ENCODE peak calls at places on chromosomes 1 and 21, in four cellular contexts. F, S, W and P are unnamed samples. For H3K9me3 and H3K27me3, the result is how much of the 10 kb centered on the place peaks cover.

GRCh38 chr1:216314369-216315095 is 108.7 kb downstream of the USH2A start:
- DNase-seq in F (no peak), S (no peak), W (no peak), P (no peak)

GRCh38 chr1:43835141-43836021 is 98.2 kb upstream of the ARTN start:
- DNase-seq in F (no peak), S (no peak), W (no peak), P (no peak)

GRCh38 chr1:67372136-67372535 is 58.1 kb downstream of the SERBP1 start:
- DNase-seq in F (no peak), S (no peak), W (no peak), P (no peak)

GRCh38 chr1:209512821-209513220 is 70.7 kb upstream of the CAMK1G start:
- DNase-seq in F (no peak), S (no peak), W (no peak), P (no peak)

GRCh38 chr1:229336345-229336744 is 6.5 kb downstream of the CCSAP start:
- DNase-seq in F (no peak), S (no peak), W (no peak), P (no peak)

GRCh38 chr1:59043796-59044195 is 253.1 kb upstream of the FGGY start:
- DNase-seq in F (no peak), S (peak), W (no peak), P (no peak)

GRCh38 chr1:168892945-168893344 is 163.9 kb upstream of the DPT start:
- DNase-seq in F (no peak), S (no peak), W (no peak), P (no peak)

GRCh38 chr1:151311589-151312331 is 15.5 kb downstream of the PI4KB start:
- DNase-seq in F (peak), S (peak), W (peak), P (peak)

GRCh38 chr1:183043872-183044859 is 20.9 kb downstream of the LAMC1 start:
- DNase-seq in F (no peak), S (no peak), W (no peak), P (no peak)

GRCh38 chr1:170513138-170513537 is 18.8 kb upstream of the GORAB start:
- DNase-seq in F (no peak), S (no peak), W (no peak), P (no peak)

GRCh38 chr1:197915797-197916686 is 1.1 kb upstream of the LHX9 start:
- DNase-seq in F (no peak), S (no peak), W (no peak), P (no peak)

GRCh38 chr1:184559117-184559713 is 172.4 kb downstream of the C1orf21 start:
- DNase-seq in F (no peak), S (no peak), W (no peak), P (no peak)

GRCh38 chr21:43979654-43980053 is 32.5 kb upstream of the TRAPPC10 start:
- DNase-seq in F (no peak), S (no peak), W (no peak), P (no peak)

GRCh38 chr1:79848316-79848715 is 841.8 kb upstream of the ADGRL4 start:
- DNase-seq in F (no peak), S (no peak), W (no peak), P (no peak)

GRCh38 chr1:183203094-183203493 is 17.0 kb downstream of the LAMC2 start:
- DNase-seq in F (no peak), S (no peak), W (no peak), P (no peak)

GRCh38 chr1:34750610-34751009 is 4.2 kb upstream of the GJB5 start:
- DNase-seq in F (no peak), S (no peak), W (no peak), P (no peak)

GRCh38 chr1:117098287-117098890 is 23.2 kb downstream of the TRIM45 start:
- DNase-seq in F (no peak), S (no peak), W (no peak), P (no peak)

GRCh38 chr1:150961756-150962155 is 12.9 kb downstream of the CERS2 start:
- DNase-seq in F (no peak), S (no peak), W (no peak), P (no peak)

GRCh38 chr1:56029329-56030003 is 549.9 kb downstream of the PLPP3 start:
- DNase-seq in F (no peak), S (no peak), W (no peak), P (no peak)

GRCh38 chr1:174266991-174267612 is 107.8 kb downstream of the RABGAP1L start:
- DNase-seq in F (no peak), S (no peak), W (no peak), P (no peak)

GRCh38 chr1:92479587-92479986 is 7.1 kb downstream of the GFI1 start:
- DNase-seq in F (no peak), S (no peak), W (no peak), P (no peak)

GRCh38 chr1:235093685-235094592 is 34.7 kb downstream of the TOMM20 start:
- DNase-seq in F (peak), S (peak), W (peak), P (peak)

GRCh38 chr1:199855580-199855979 is 171.9 kb upstream of the NR5A2 start:
- DNase-seq in F (no peak), S (no peak), W (no peak), P (no peak)

GRCh38 chr1:6998267-6998666 is 213.0 kb downstream of the CAMTA1 start:
- DNase-seq in F (no peak), S (no peak), W (no peak), P (no peak)

GRCh38 chr1:179046808-179047636 is 21.3 kb downstream of the FAM20B start:
- DNase-seq in F (no peak), S (no peak), W (no peak), P (no peak)

GRCh38 chr1:41340655-41341364 is 20.4 kb upstream of the FOXO6 start:
- DNase-seq in F (no peak), S (no peak), W (no peak), P (no peak)

GRCh38 chr1:162690672-162691434 is 58.6 kb downstream of the DDR2 start:
- DNase-seq in F (no peak), S (no peak), W (no peak), P (no peak)

GRCh38 chr1:207031632-207032258 is 811 bp downstream of the C1orf116 start:
- DNase-seq in F (peak), S (no peak), W (no peak), P (no peak)

GRCh38 chr1:163822933-163823511 is 501.3 kb downstream of the NUF2 start:
- DNase-seq in F (no peak), S (no peak), W (no peak), P (no peak)

GRCh38 chr21:36456714-36457399 is 23.1 kb downstream of the CLDN14 start:
- DNase-seq in F (no peak), S (no peak), W (no peak), P (no peak)

GRCh38 chr1:167860231-167860923 is 53.6 kb downstream of the ADCY10 start:
- DNase-seq in F (no peak), S (no peak), W (no peak), P (no peak)

GRCh38 chr1:4602536-4603316 is 51.7 kb upstream of the AJAP1 start:
- DNase-seq in F (peak), S (no peak), W (no peak), P (no peak)
- H3K9me3 ChIP-seq in F (under half), S (under half), W (under half), P (under half)

GRCh38 chr21:45226540-45227326 is 61.0 kb downstream of the POFUT2 start:
- DNase-seq in F (no peak), S (no peak), W (peak), P (no peak)
- H3K27me3 ChIP-seq in F (under half), S (under half), W (under half), P (under half)

DNA sequence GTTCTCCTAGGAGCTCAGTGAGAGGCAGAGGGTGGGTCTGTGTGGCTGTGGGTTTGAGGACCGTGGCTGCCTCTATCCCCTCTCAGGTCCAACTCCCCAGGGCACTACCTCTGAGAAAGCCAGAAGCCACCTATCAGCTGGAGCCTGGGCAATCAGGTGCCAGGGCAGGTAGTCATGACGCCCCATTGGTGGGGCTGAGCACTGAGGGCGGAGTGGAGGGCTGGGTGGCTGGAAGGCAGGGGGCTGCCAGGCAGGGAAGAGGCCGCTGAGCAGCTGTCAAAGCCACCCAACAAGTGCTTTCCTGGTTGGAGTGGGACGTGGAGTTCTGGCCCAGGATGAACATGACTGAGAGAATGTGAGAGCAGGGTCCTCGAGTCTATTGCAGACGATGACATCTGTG is 164.9 kb upstream of the AJAP1 start:
- DNase-seq in F (no peak), S (no peak), W (no peak), P (no peak)
- H3K9me3 ChIP-seq in F (under half), S (under half), W (under half), P (under half)

GRCh38 chr1:32888677-32889420 is 2.6 kb downstream of the HPCA start:
- DNase-seq in F (no peak), S (no peak), W (no peak), P (no peak)
- H3K27me3 ChIP-seq in F (under half), S (under half), W (half or more), P (half or more)